ENCODE peak calls at places on chromosomes 11 and 22, in seven cellular contexts. B is AG04450, O is neuronal stem cell, E is bronchial epithelial cell, G is OCI-LY7, M is suprapubic skin, N is endodermal cell. I is an unnamed sample.
A peak's percentile ranks its signal among the peaks of the same experiment; 100 is the strongest.

GRCh38 chr22:40009953-40010751 is 15.4 kb downstream of the FAM83F start:
- DNase-seq in G (no peak), M (no peak), O (no peak), E (no peak), N (no peak), B (no peak), I (no peak)

GRCh38 chr22:23774922-23775436 is 2.3 kb downstream of the MMP11 start:
- DNase-seq in E (no peak), B (no peak), N (peak; percentile 74), M (no peak), G (no peak), O (no peak), I (no peak)

GRCh38 chr22:48301421-48301820 is 1526.3 kb downstream of the BRD1 start:
- DNase-seq in M (no peak), O (no peak), B (no peak), E (no peak), G (no peak), N (peak; percentile 34), I (no peak)

GRCh38 chr11:1516273-1517067 is 29.9 kb upstream of the MOB2 start:
- DNase-seq in G (no peak), O (no peak), B (peak; percentile 7), N (no peak), E (no peak), M (no peak), I (no peak)

GRCh38 chr11:2943711-2944118 is 14.5 kb upstream of the PHLDA2 start:
- DNase-seq in O (no peak), N (peak; percentile 50), B (no peak), E (peak; percentile 37), M (peak; percentile 79), G (no peak), I (no peak)

GRCh38 chr22:29596408-29596807 is 7.0 kb upstream of the NF2 start:
- DNase-seq in B (no peak), M (no peak), O (no peak), G (no peak), N (no peak), E (no peak), I (no peak)

GRCh38 chr11:31947051-31947450 is 135.9 kb upstream of the PAX6 start:
- DNase-seq in G (no peak), B (no peak), M (no peak), N (no peak), O (no peak), E (no peak), I (no peak)

GRCh38 chr11:94586978-94587377 is 19.8 kb downstream of the PIWIL4 start:
- DNase-seq in E (peak; percentile 27), O (no peak), N (no peak), M (no peak), B (no peak), G (no peak), I (no peak)

GRCh38 chr22:36753120-36753802 is 22.7 kb downstream of the IFT27 start:
- DNase-seq in G (no peak), N (peak; percentile 69), E (peak; percentile 74), M (peak; percentile 23), O (no peak), B (no peak), I (no peak)

GRCh38 chr22:32589007-32589406 is 114.4 kb downstream of the FBXO7 start:
- DNase-seq in G (no peak), N (no peak), E (no peak), B (no peak), O (no peak), M (peak; percentile 21), I (no peak)

GRCh38 chr11:102347526-102348331 is 715 bp downstream of the BIRC2 start:
- DNase-seq in B (no peak), E (peak; percentile 44), G (peak; percentile 53), O (peak; percentile 2), M (no peak), N (peak; percentile 48), I (peak; percentile 44)

GRCh38 chr11:114080219-114080618 is 20.7 kb downstream of the ZBTB16 start:
- DNase-seq in B (no peak), M (no peak), G (no peak), E (peak; percentile 68), N (no peak), O (no peak), I (no peak)

GRCh38 chr11:114077482-114078305 is 18.2 kb downstream of the ZBTB16 start:
- DNase-seq in G (peak; percentile 22), O (no peak), E (no peak), M (no peak), N (peak; percentile 73), B (no peak), I (no peak)

GRCh38 chr11:114076974-114077373 is 17.5 kb downstream of the ZBTB16 start:
- DNase-seq in E (no peak), G (no peak), B (no peak), N (peak; percentile 58), O (no peak), M (no peak), I (no peak)

GRCh38 chr11:114079406-114080072 is 20.0 kb downstream of the ZBTB16 start:
- DNase-seq in N (no peak), G (no peak), B (no peak), E (no peak), M (no peak), O (no peak), I (no peak)

GRCh38 chr11:114078423-114078822 is 18.9 kb downstream of the ZBTB16 start:
- DNase-seq in B (no peak), O (no peak), M (no peak), N (peak; percentile 75), G (no peak), E (no peak), I (no peak)
- H3K4me3 ChIP-seq in B (no peak overlapping the region), O (no peak overlapping the region), M (peak overlapping the region; percentile 2), N (peak overlapping the region; percentile 62), G (no peak overlapping the region), E (no peak overlapping the region), I (no peak overlapping the region)

GRCh38 chr11:119729581-119730346 is 764 bp upstream of the NECTIN1 start:
- DNase-seq in O (peak; percentile 29), B (peak; percentile 18), E (peak; percentile 61), M (no peak), N (peak; percentile 71), G (no peak), I (no peak)

GRCh38 chr11:119728651-119729580 is at the start of gene NECTIN1:
- DNase-seq in G (peak; percentile 88), M (peak; percentile 93), O (peak; percentile 94), B (peak; percentile 55), E (peak; percentile 64), N (peak; percentile 98), I (peak; percentile 87)

GRCh38 chr11:119730789-119731386 is 1.9 kb upstream of the NECTIN1 start:
- DNase-seq in G (no peak), N (no peak), O (no peak), M (no peak), B (no peak), E (no peak), I (no peak)

GRCh38 chr11:119728226-119728626 is 774 bp downstream of the NECTIN1 start:
- DNase-seq in N (peak; percentile 73), E (no peak), B (no peak), O (peak; percentile 26), G (peak; percentile 14), M (no peak), I (no peak)

DNA sequence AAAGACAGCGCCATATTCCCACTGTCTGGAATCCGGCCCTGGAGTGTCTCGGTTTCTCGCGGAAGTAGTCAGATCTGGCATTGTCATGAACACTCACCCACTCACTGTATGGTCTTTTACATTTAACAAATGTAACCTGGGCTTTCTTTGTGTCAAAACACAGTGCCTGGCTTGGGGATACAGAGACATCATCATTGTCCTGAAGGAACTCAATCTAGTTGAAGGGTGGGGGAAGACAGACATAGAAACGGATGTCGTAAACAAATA is 1.3 kb upstream of the NECTIN1 start:
- DNase-seq in G (no peak), M (no peak), B (no peak), E (no peak), N (no peak), O (no peak), I (no peak)
- H3K4me3 ChIP-seq in G (no peak overlapping the region), M (peak overlapping the region; percentile 94), B (no peak overlapping the region), E (no peak overlapping the region), N (no peak overlapping the region), O (no peak overlapping the region), I (peak overlapping the region; percentile 76)

DNA sequence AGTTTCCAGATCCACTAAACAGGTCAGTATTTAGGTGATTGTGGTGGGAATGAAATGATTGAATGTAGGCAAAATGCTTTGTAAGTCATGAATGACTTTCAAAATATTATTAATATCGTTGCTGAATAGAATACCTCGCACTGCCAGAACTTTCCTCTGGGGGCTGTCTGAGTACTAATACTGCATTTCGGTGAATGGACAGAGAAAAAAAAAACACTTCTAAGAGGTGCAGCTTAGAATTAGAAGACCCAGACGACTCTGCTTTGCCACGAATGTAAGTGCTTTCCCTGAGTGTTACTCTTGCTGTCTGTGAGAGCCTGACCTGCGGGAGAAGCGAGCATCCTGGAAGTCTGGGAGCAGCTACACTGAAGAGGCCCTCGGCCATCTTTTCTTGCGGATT is 95.0 kb downstream of the SCN3B start:
- DNase-seq in B (no peak), M (no peak), O (no peak), G (no peak), E (no peak), N (no peak), I (no peak)
- H3K4me3 ChIP-seq in B (peak overlapping the region; percentile 52), M (peak overlapping the region; percentile 48), O (no peak overlapping the region), G (no peak overlapping the region), E (peak overlapping the region; percentile 39), N (no peak overlapping the region), I (no peak overlapping the region)

DNA sequence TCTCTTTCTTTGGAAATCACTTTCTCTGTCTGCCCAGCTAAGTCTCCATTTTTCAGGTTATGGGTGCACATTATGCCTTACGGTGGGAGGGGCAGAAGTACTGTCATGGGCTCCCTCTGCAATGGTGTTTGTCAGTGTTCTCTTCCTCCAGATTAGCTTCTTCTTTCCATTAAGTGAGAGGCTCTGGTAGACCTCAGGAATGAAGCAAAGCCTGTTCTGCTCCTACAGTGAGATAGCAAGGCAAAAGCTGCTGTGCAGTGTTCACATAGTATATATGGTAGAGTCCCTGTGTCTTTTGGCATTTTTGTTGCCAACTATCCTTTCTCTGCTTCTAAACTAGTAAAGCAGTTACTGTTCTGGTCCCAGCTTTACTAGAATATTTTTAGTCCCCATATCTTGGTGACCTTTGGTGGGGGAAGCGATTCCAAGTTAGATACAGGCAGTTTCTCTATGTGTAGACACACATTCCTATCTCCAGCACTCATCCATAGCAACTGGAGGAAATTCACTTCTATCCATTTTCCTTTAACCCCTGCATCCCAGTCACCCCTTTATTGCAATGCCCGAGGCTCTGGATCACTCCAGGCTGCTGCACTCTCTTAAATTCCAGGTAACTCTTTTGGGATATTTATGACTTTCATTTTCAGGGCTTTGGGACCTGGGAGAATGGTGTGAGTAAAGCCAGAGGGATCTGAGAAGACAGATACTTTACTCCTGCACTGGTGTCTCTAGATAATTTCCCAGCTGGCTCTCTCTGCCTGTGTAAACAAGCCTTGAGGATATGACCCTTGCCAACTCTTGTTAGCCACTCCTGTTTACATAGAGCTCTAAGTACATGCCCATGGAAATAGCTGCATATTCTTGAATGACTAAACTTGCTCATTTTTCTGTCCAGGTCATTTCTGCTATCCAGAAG is 3.9 kb upstream of the TRIM34 start:
- DNase-seq in G (no peak), E (peak; percentile 94), M (no peak), N (no peak), O (no peak), B (peak; percentile 78), I (no peak)
- H3K4me3 ChIP-seq in G (no peak overlapping the region), E (no peak overlapping the region), M (no peak overlapping the region), N (no peak overlapping the region), O (no peak overlapping the region), B (no peak overlapping the region), I (no peak overlapping the region)